ENCODE peak calls at places on chromosomes 11 and 22, in six cellular contexts. One of them, this sample, is unnamed.

GRCh38 chr22:44029069-44029468 is 5.0 kb downstream of the PARVB start:
- DNase-seq in stimulated activated CD8-positive, alpha-beta memory T cell treated with anti-CD3 and anti-CD28 coated beads, Interleukin-7, amount 100 ng/mL, for 24 hours: no peak
- DNase-seq in stimulated activated CD4-positive, alpha-beta T cell treated with anti-CD3 and anti-CD28 coated beads, Interleukin-2, amount 100 ng/mL, for 48 hours: no peak
- DNase-seq in heart right ventricle: no peak
- DNase-seq in left cardiac atrium: no peak
- DNase-seq in dermis blood vessel endothelial cell: no peak
- DNase-seq in this sample: no peak

GRCh38 chr11:115330693-115331482 is 173.3 kb downstream of the CADM1 start:
- DNase-seq in stimulated activated CD8-positive, alpha-beta memory T cell treated with anti-CD3 and anti-CD28 coated beads, Interleukin-7, amount 100 ng/mL, for 24 hours: no peak
- DNase-seq in stimulated activated CD4-positive, alpha-beta T cell treated with anti-CD3 and anti-CD28 coated beads, Interleukin-2, amount 100 ng/mL, for 48 hours: no peak
- DNase-seq in heart right ventricle: no peak
- DNase-seq in left cardiac atrium: no peak
- DNase-seq in dermis blood vessel endothelial cell: no peak
- DNase-seq in this sample: no peak

GRCh38 chr11:1077417-1078119 is 2.9 kb downstream of the MUC2 start:
- DNase-seq in stimulated activated CD8-positive, alpha-beta memory T cell treated with anti-CD3 and anti-CD28 coated beads, Interleukin-7, amount 100 ng/mL, for 24 hours: no peak
- DNase-seq in stimulated activated CD4-positive, alpha-beta T cell treated with anti-CD3 and anti-CD28 coated beads, Interleukin-2, amount 100 ng/mL, for 48 hours: no peak
- DNase-seq in heart right ventricle: no peak
- DNase-seq in left cardiac atrium: no peak
- DNase-seq in dermis blood vessel endothelial cell: no peak
- DNase-seq in this sample: peak

GRCh38 chr22:40535642-40536041 is 100.9 kb downstream of the MRTFA start:
- DNase-seq in stimulated activated CD8-positive, alpha-beta memory T cell treated with anti-CD3 and anti-CD28 coated beads, Interleukin-7, amount 100 ng/mL, for 24 hours: no peak
- DNase-seq in stimulated activated CD4-positive, alpha-beta T cell treated with anti-CD3 and anti-CD28 coated beads, Interleukin-2, amount 100 ng/mL, for 48 hours: no peak
- DNase-seq in heart right ventricle: no peak
- DNase-seq in left cardiac atrium: no peak
- DNase-seq in dermis blood vessel endothelial cell: no peak
- DNase-seq in this sample: no peak

GRCh38 chr11:10452211-10452767 is 2.8 kb upstream of the AMPD3 start:
- DNase-seq in stimulated activated CD8-positive, alpha-beta memory T cell treated with anti-CD3 and anti-CD28 coated beads, Interleukin-7, amount 100 ng/mL, for 24 hours: no peak
- DNase-seq in stimulated activated CD4-positive, alpha-beta T cell treated with anti-CD3 and anti-CD28 coated beads, Interleukin-2, amount 100 ng/mL, for 48 hours: no peak
- DNase-seq in heart right ventricle: no peak
- DNase-seq in left cardiac atrium: no peak
- DNase-seq in dermis blood vessel endothelial cell: no peak
- DNase-seq in this sample: no peak

GRCh38 chr11:45872513-45873356 is 12.7 kb upstream of the MAPK8IP1 start:
- DNase-seq in stimulated activated CD8-positive, alpha-beta memory T cell treated with anti-CD3 and anti-CD28 coated beads, Interleukin-7, amount 100 ng/mL, for 24 hours: no peak
- DNase-seq in stimulated activated CD4-positive, alpha-beta T cell treated with anti-CD3 and anti-CD28 coated beads, Interleukin-2, amount 100 ng/mL, for 48 hours: peak
- DNase-seq in heart right ventricle: no peak
- DNase-seq in left cardiac atrium: peak
- DNase-seq in dermis blood vessel endothelial cell: peak
- DNase-seq in this sample: no peak

GRCh38 chr11:783581-784015 is 6.3 kb downstream of the CEND1 start:
- DNase-seq in stimulated activated CD8-positive, alpha-beta memory T cell treated with anti-CD3 and anti-CD28 coated beads, Interleukin-7, amount 100 ng/mL, for 24 hours: no peak
- DNase-seq in stimulated activated CD4-positive, alpha-beta T cell treated with anti-CD3 and anti-CD28 coated beads, Interleukin-2, amount 100 ng/mL, for 48 hours: no peak
- DNase-seq in heart right ventricle: peak
- DNase-seq in left cardiac atrium: peak
- DNase-seq in dermis blood vessel endothelial cell: peak
- DNase-seq in this sample: peak

GRCh38 chr11:132904566-132904965 is 627.7 kb downstream of the OPCML start:
- DNase-seq in stimulated activated CD8-positive, alpha-beta memory T cell treated with anti-CD3 and anti-CD28 coated beads, Interleukin-7, amount 100 ng/mL, for 24 hours: no peak
- DNase-seq in stimulated activated CD4-positive, alpha-beta T cell treated with anti-CD3 and anti-CD28 coated beads, Interleukin-2, amount 100 ng/mL, for 48 hours: no peak
- DNase-seq in heart right ventricle: no peak
- DNase-seq in left cardiac atrium: no peak
- DNase-seq in dermis blood vessel endothelial cell: no peak
- DNase-seq in this sample: no peak

GRCh38 chr11:92297551-92298237 is 73.1 kb downstream of the FAT3 start:
- DNase-seq in stimulated activated CD8-positive, alpha-beta memory T cell treated with anti-CD3 and anti-CD28 coated beads, Interleukin-7, amount 100 ng/mL, for 24 hours: no peak
- DNase-seq in stimulated activated CD4-positive, alpha-beta T cell treated with anti-CD3 and anti-CD28 coated beads, Interleukin-2, amount 100 ng/mL, for 48 hours: no peak
- DNase-seq in heart right ventricle: no peak
- DNase-seq in left cardiac atrium: no peak
- DNase-seq in dermis blood vessel endothelial cell: no peak
- DNase-seq in this sample: no peak